ENCODE peak calls at places on chromosomes 13 and 19, in nine cellular contexts. P, X, A, U, L, E, V, B and O are unnamed samples.
A peak's percentile ranks its signal among the peaks of the same experiment; 100 is the strongest.

GRCh38 chr13:70484931-70485330 is 376.7 kb upstream of the KLHL1 start:
- DNase-seq in P (no peak), X (no peak), A (no peak), U (no peak), L (no peak), E (no peak), V (no peak), B (no peak), O (no peak)

GRCh38 chr13:43787998-43788397 is 1.2 kb upstream of the ENOX1 start:
- DNase-seq in P (no peak), X (no peak), A (no peak), U (peak; percentile 72), L (peak; percentile 69), E (peak; percentile 42), V (peak; percentile 16), B (no peak), O (peak; percentile 72)

GRCh38 chr19:7850429-7850819 is 20.4 kb downstream of the EVI5L start:
- DNase-seq in P (no peak), X (no peak), A (no peak), U (no peak), L (no peak), E (no peak), V (no peak), B (no peak), O (no peak)

GRCh38 chr13:105329359-105329758 is 1206.1 kb downstream of the EFNB2 start:
- DNase-seq in P (no peak), X (no peak), A (no peak), U (no peak), L (no peak), E (no peak), V (no peak), B (no peak), O (no peak)

GRCh38 chr13:93227906-93228801 is 1.5 kb downstream of the GPC6 start:
- DNase-seq in P (no peak), X (no peak), A (no peak), U (peak; percentile 90), L (peak; percentile 92), E (peak; percentile 93), V (peak; percentile 51), B (peak; percentile 66), O (peak; percentile 97)

GRCh38 chr19:49758292-49758691 is 4.8 kb downstream of the TSKS start:
- DNase-seq in P (no peak), X (no peak), A (no peak), U (peak; percentile 84), L (peak; percentile 66), E (no peak), V (no peak), B (peak; percentile 29), O (peak; percentile 56)

GRCh38 chr13:44306401-44307192 is 67.0 kb upstream of the SERP2 start:
- DNase-seq in P (no peak), X (no peak), A (no peak), U (peak; percentile 95), L (peak; percentile 99), E (peak; percentile 52), V (peak; percentile 37), B (peak; percentile 94), O (peak; percentile 76)

GRCh38 chr19:46608178-46608577 is 7.0 kb downstream of the CALM3 start:
- DNase-seq in P (no peak), X (no peak), A (peak; percentile 31), U (no peak), L (no peak), E (no peak), V (no peak), B (no peak), O (no peak)

GRCh38 chr13:113109151-113110047 is 3.8 kb downstream of the F7 start:
- DNase-seq in P (no peak), X (no peak), A (no peak), U (no peak), L (no peak), E (no peak), V (no peak), B (no peak), O (no peak)

GRCh38 chr13:68168448-68168847 is 938.3 kb upstream of the PCDH9 start:
- DNase-seq in P (no peak), X (no peak), A (no peak), U (no peak), L (peak; percentile 5), E (no peak), V (no peak), B (no peak), O (no peak)

GRCh38 chr19:5337886-5338595 is 2.6 kb downstream of the PTPRS start:
- DNase-seq in P (no peak), X (no peak), A (no peak), U (no peak), L (no peak), E (no peak), V (no peak), B (no peak), O (no peak)

GRCh38 chr13:74322562-74322961 is 188.4 kb upstream of the KLF12 start:
- DNase-seq in P (no peak), X (no peak), A (no peak), U (no peak), L (no peak), E (no peak), V (no peak), B (no peak), O (no peak)

GRCh38 chr13:97946951-97947588 is 6.4 kb upstream of the IPO5 start:
- DNase-seq in P (no peak), X (no peak), A (no peak), U (peak; percentile 92), L (peak; percentile 94), E (no peak), V (no peak), B (peak; percentile 61), O (no peak)

GRCh38 chr13:40518481-40518882 is 148.0 kb downstream of the FOXO1 start:
- DNase-seq in P (peak; percentile 4), X (no peak), A (no peak), U (no peak), L (no peak), E (no peak), V (no peak), B (peak; percentile 26), O (peak; percentile 68)

GRCh38 chr13:75285310-75285709 is 196.7 kb downstream of the TBC1D4 start:
- DNase-seq in P (no peak), X (no peak), A (no peak), U (no peak), L (no peak), E (no peak), V (no peak), B (no peak), O (no peak)

GRCh38 chr13:29758591-29759114 is 91.8 kb downstream of the UBL3 start:
- DNase-seq in P (no peak), X (peak; percentile 1), A (no peak), U (no peak), L (no peak), E (no peak), V (no peak), B (no peak), O (no peak)

GRCh38 chr13:51770160-51770559 is 33.8 kb downstream of the DHRS12 start:
- DNase-seq in P (no peak), X (no peak), A (no peak), U (no peak), L (no peak), E (no peak), V (no peak), B (no peak), O (no peak)

GRCh38 chr13:30033681-30034447 is 183.4 kb upstream of the UBL3 start:
- DNase-seq in P (no peak), X (no peak), A (no peak), U (peak; percentile 96), L (peak; percentile 59), E (no peak), V (no peak), B (peak; percentile 77), O (no peak)

GRCh38 chr13:32330438-32330837 is 15.1 kb downstream of the BRCA2 start:
- DNase-seq in P (no peak), X (no peak), A (no peak), U (peak; percentile 90), L (peak; percentile 90), E (no peak), V (no peak), B (no peak), O (no peak)

GRCh38 chr19:32876919-32877285 is 7.3 kb upstream of the SLC7A9 start:
- DNase-seq in P (no peak), X (no peak), A (no peak), U (no peak), L (peak; percentile 13), E (no peak), V (no peak), B (no peak), O (peak; percentile 34)

GRCh38 chr13:39350461-39350881 is 252.5 kb downstream of the LHFPL6 start:
- DNase-seq in P (no peak), X (no peak), A (no peak), U (no peak), L (no peak), E (peak; percentile 11), V (no peak), B (peak; percentile 33), O (no peak)

GRCh38 chr13:112042496-112042895 is 24.5 kb upstream of the SOX1 start:
- DNase-seq in P (no peak), X (no peak), A (no peak), U (no peak), L (no peak), E (no peak), V (no peak), B (no peak), O (peak; percentile 77)

GRCh38 chr19:437027-437426 is 23.8 kb downstream of the SHC2 start:
- DNase-seq in P (no peak), X (no peak), A (no peak), U (no peak), L (no peak), E (no peak), V (no peak), B (no peak), O (no peak)

GRCh38 chr13:48962281-48962680 is 13.4 kb upstream of the FNDC3A start:
- DNase-seq in P (no peak), X (no peak), A (no peak), U (peak; percentile 6), L (peak; percentile 39), E (no peak), V (no peak), B (no peak), O (no peak)

GRCh38 chr19:52398091-52398461 is 427 bp downstream of the ZNF528 start:
- DNase-seq in P (no peak), X (no peak), A (no peak), U (peak; percentile 59), L (peak; percentile 7), E (peak; percentile 36), V (no peak), B (no peak), O (no peak)

GRCh38 chr13:93226065-93226622 is 463 bp upstream of the GPC6 start:
- DNase-seq in P (no peak), X (no peak), A (no peak), U (no peak), L (no peak), E (no peak), V (no peak), B (no peak), O (peak; percentile 67)

GRCh38 chr13:113010510-113010865 is 41.5 kb downstream of the MCF2L start:
- DNase-seq in P (no peak), X (no peak), A (no peak), U (no peak), L (no peak), E (no peak), V (no peak), B (no peak), O (no peak)

GRCh38 chr19:41166888-41167804 is 25.9 kb upstream of the CYP2S1 start:
- DNase-seq in P (no peak), X (no peak), A (no peak), U (no peak), L (no peak), E (no peak), V (no peak), B (no peak), O (no peak)

GRCh38 chr13:73997964-73998363 is 136.2 kb downstream of the KLF12 start:
- DNase-seq in P (no peak), X (no peak), A (no peak), U (no peak), L (no peak), E (no peak), V (no peak), B (no peak), O (no peak)

GRCh38 chr19:364496-365287 is 20.1 kb upstream of the MIER2 start:
- DNase-seq in P (no peak), X (no peak), A (no peak), U (no peak), L (no peak), E (no peak), V (no peak), B (no peak), O (no peak)

GRCh38 chr19:35773020-35773809 is 2.1 kb upstream of the ARHGAP33 start:
- DNase-seq in P (no peak), X (no peak), A (no peak), U (peak; percentile 76), L (peak; percentile 54), E (no peak), V (no peak), B (peak; percentile 91), O (no peak)